ENCODE peak calls at places on chromosomes 1 and 21, in six cellular contexts. S, D, J, R, Z and K are unnamed samples.
A peak's percentile ranks its signal among the peaks of the same experiment; 100 is the strongest.

GRCh38 chr1:225995919-225996864 is 3.0 kb downstream of the SDE2 start:
- DNase-seq in S (no peak), D (no peak), J (no peak), R (no peak), Z (no peak), K (no peak)

GRCh38 chr1:197725044-197725443 is 50.2 kb downstream of the DENND1B start:
- DNase-seq in S (no peak), D (no peak), J (no peak), R (peak; percentile 45), Z (no peak), K (no peak)

GRCh38 chr1:230749150-230749549 is 2.0 kb downstream of the CAPN9 start:
- DNase-seq in S (no peak), D (no peak), J (no peak), R (no peak), Z (no peak), K (no peak)

GRCh38 chr1:48617227-48617626 is 145.2 kb upstream of the SPATA6 start:
- DNase-seq in S (no peak), D (no peak), J (peak; percentile 15), R (peak; percentile 44), Z (no peak), K (no peak)

GRCh38 chr1:173213665-173214064 is 6.5 kb upstream of the TNFSF4 start:
- DNase-seq in S (no peak), D (no peak), J (no peak), R (no peak), Z (no peak), K (no peak)

GRCh38 chr1:183416850-183417690 is 1.1 kb downstream of the NMNAT2 start:
- DNase-seq in S (peak; percentile 68), D (peak; percentile 87), J (no peak), R (peak; percentile 54), Z (peak; percentile 48), K (peak; percentile 92)

GRCh38 chr1:230231739-230232075 is 164.7 kb downstream of the GALNT2 start:
- DNase-seq in S (no peak), D (no peak), J (no peak), R (peak; percentile 88), Z (no peak), K (peak; percentile 42)

GRCh38 chr1:203858055-203858454 is 3.3 kb upstream of the SNRPE start:
- DNase-seq in S (no peak), D (no peak), J (peak; percentile 60), R (peak; percentile 64), Z (peak; percentile 36), K (no peak)

GRCh38 chr1:235077571-235078479 is 50.8 kb downstream of the TOMM20 start:
- DNase-seq in S (peak; percentile 51), D (no peak), J (no peak), R (peak; percentile 48), Z (no peak), K (no peak)

DNA sequence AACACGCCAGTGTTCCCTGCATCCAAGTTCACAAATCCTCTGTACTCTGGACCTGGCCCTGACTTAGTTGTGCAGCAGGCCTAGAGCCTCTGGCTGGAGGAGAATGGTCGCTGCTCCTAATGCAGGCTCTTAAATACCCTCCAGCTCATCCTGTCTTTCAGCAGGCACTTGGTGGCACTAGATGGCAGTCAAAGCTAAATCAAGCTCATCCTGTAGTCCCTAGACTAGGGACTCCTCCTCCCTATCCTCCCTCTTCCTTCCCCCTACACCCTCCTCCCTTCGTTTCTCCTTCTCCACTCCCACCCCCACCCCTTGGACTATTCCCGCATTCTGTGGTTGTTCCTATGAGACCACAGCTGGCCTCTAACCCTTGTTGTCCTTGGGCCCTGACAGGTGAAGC is 41.5 kb upstream of the MTR start:
- DNase-seq in S (no peak), D (peak; percentile 45), J (no peak), R (peak; percentile 24), Z (no peak), K (no peak)
- TF ChIP-seq CTCF in S (peak; percentile 41), D (peak; percentile 63), J (peak; percentile 26), R (peak; percentile 17), Z (no peak), K (peak; percentile 23)

GRCh38 chr1:13825033-13825432 is 125.0 kb downstream of the PRDM2 start:
- DNase-seq in S (no peak), D (no peak), J (no peak), R (peak; percentile 20), Z (no peak), K (no peak)
- TF ChIP-seq CTCF in S (peak; percentile 18), D (peak; percentile 4), J (peak; percentile 30), R (peak; percentile 14), Z (no peak), K (no peak)

GRCh38 chr1:178530520-178530919 is 17.6 kb downstream of the TEX35 start:
- DNase-seq in S (no peak), D (no peak), J (no peak), R (no peak), Z (peak; percentile 15), K (no peak)

GRCh38 chr1:178528219-178528962 is 15.5 kb downstream of the TEX35 start:
- DNase-seq in S (no peak), D (no peak), J (no peak), R (no peak), Z (no peak), K (no peak)

GRCh38 chr1:178530037-178530402 is 17.1 kb downstream of the TEX35 start:
- DNase-seq in S (no peak), D (no peak), J (no peak), R (peak; percentile 83), Z (peak; percentile 97), K (no peak)

GRCh38 chr1:178528963-178529355 is 16.1 kb downstream of the TEX35 start:
- DNase-seq in S (no peak), D (no peak), J (no peak), R (no peak), Z (no peak), K (no peak)

GRCh38 chr1:178529364-178530036 is 16.6 kb downstream of the TEX35 start:
- DNase-seq in S (peak; percentile 91), D (no peak), J (no peak), R (no peak), Z (peak; percentile 78), K (no peak)
- TF ChIP-seq CTCF in S (no peak), D (no peak), J (no peak), R (no peak), Z (no peak), K (no peak)

GRCh38 chr1:94653454-94653853 is 111.9 kb upstream of the F3 start:
- DNase-seq in S (no peak), D (no peak), J (no peak), R (no peak), Z (no peak), K (no peak)
- TF ChIP-seq CTCF in S (no peak), D (no peak), J (no peak), R (no peak), Z (no peak), K (no peak)

GRCh38 chr1:28646040-28646439 is 2.4 kb upstream of the RNU11 start:
- DNase-seq in S (no peak), D (no peak), J (peak; percentile 20), R (peak; percentile 43), Z (no peak), K (no peak)

GRCh38 chr1:28648493-28649238 is at the start of gene RNU11:
- DNase-seq in S (peak; percentile 86), D (peak; percentile 81), J (peak; percentile 87), R (peak; percentile 97), Z (peak; percentile 88), K (peak; percentile 70)

GRCh38 chr1:28640766-28641165 is 2.1 kb downstream of the TAF12 start:
- DNase-seq in S (no peak), D (no peak), J (no peak), R (peak; percentile 21), Z (no peak), K (no peak)

GRCh38 chr1:28642056-28642846 is 616 bp downstream of the TAF12 start:
- DNase-seq in S (no peak), D (no peak), J (no peak), R (peak; percentile 5), Z (peak; percentile 50), K (no peak)

GRCh38 chr1:28642847-28643635 is at the start of gene TAF12:
- DNase-seq in S (peak; percentile 95), D (peak; percentile 88), J (peak; percentile 85), R (peak; percentile 92), Z (peak; percentile 92), K (peak; percentile 89)
- TF ChIP-seq CTCF in S (peak; percentile 25), D (peak; percentile 22), J (peak; percentile 36), R (no peak), Z (peak; percentile 51), K (peak; percentile 24)

DNA sequence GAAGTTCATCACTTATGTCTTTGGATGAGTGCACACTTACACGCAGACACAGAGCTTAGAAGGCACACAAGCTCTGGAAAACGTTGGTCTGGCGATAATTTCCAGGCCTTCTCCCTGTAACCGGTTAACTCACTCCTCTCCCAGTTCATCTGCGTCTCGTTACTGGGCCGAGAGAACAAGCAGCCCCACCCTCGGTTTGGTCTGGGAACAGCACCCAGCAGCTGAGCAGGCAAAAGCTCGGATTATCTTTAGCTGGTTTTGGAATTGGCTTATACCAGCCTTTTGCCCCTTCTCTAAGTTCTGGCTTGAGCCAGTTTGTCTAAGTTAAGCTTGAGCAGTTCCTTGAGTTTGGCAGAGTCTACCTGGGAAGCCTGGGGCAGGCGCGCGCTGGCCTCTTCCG is 27.3 kb upstream of the COL6A1 start:
- DNase-seq in S (no peak), D (peak; percentile 51), J (no peak), R (peak; percentile 81), Z (no peak), K (no peak)
- TF ChIP-seq CTCF in S (no peak), D (peak; percentile 54), J (peak; percentile 56), R (peak; percentile 53), Z (no peak), K (no peak)

GRCh38 chr21:36429672-36430546 is 44.7 kb downstream of the CHAF1B start:
- DNase-seq in S (peak; percentile 70), D (peak; percentile 82), J (peak; percentile 95), R (peak; percentile 99), Z (peak; percentile 98), K (peak; percentile 47)
- TF ChIP-seq CTCF in S (no peak), D (peak; percentile 29), J (peak; percentile 18), R (no peak), Z (no peak), K (peak; percentile 6)

DNA sequence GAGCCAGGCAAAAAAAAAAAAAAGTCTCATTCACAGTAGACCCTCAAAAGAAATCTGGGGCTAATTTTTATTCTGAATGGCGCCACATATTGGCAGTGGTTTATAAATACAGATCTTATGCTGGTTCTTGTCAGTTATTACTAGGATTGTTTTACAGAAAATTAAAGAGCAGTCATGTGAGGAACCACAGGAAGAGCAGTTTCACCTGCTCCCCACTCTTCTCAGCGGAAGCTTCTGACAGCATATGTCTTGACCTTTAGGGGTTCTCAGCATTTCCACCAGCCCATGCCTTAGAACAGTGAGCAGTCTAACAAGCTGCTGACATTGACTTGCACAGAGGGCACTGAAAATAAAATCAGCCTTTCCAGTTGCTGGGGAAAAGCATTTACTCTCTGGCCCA is 144.4 kb downstream of the SYT2 start:
- DNase-seq in S (no peak), D (no peak), J (no peak), R (no peak), Z (no peak), K (no peak)
- TF ChIP-seq CTCF in S (no peak), D (peak; percentile 14), J (no peak), R (no peak), Z (no peak), K (no peak)